ENCODE peak calls at places on chromosomes 4 and X, in four cellular contexts. D is BE2C; E is naive thymus-derived CD8-positive, alpha-beta T cell; N is Right ventricle myocardium superior. Q is an unnamed sample.

GRCh38 chrX:110853610-110854009 is 58.0 kb upstream of the CHRDL1 start:
- DNase-seq in E (no peak), D (no peak), N (no peak), Q (no peak)

GRCh38 chr4:26288308-26288982 is 32.4 kb upstream of the RBPJ start:
- DNase-seq in N (no peak), E (no peak), D (no peak), Q (no peak)

GRCh38 chrX:65821721-65822496 is 154.5 kb downstream of the MSN start:
- DNase-seq in N (peak; percentile 43), D (no peak), E (peak; percentile 8), Q (peak; percentile 28)

GRCh38 chr4:26048378-26048882 is 134.4 kb downstream of the SMIM20 start:
- DNase-seq in D (no peak), E (no peak), N (peak; percentile 70), Q (no peak)

GRCh38 chr4:28827866-28828265 is 1892.3 kb upstream of the PCDH7 start:
- DNase-seq in N (no peak), D (no peak), E (no peak), Q (no peak)

GRCh38 chrX:110081740-110082139 is 78.8 kb downstream of the TMEM164 start:
- DNase-seq in N (peak; percentile 60), D (no peak), E (no peak), Q (no peak)

GRCh38 chr4:108044951-108045686 is 55.4 kb downstream of the HADH start:
- DNase-seq in D (no peak), N (no peak), E (no peak), Q (no peak)

GRCh38 chr4:174505012-174505411 is 17.3 kb downstream of the HPGD start:
- DNase-seq in D (no peak), E (no peak), N (no peak), Q (no peak)

GRCh38 chr4:70992354-70992753 is 1.1 kb upstream of the DCK start:
- DNase-seq in D (no peak), N (no peak), E (no peak), Q (no peak)

GRCh38 chr4:951594-952468 is 19.6 kb downstream of the TMEM175 start:
- DNase-seq in E (no peak), D (no peak), N (peak; percentile 22), Q (no peak)

GRCh38 chrX:149512225-149512885 is 7.2 kb upstream of the IDS start:
- DNase-seq in D (peak; percentile 65), E (peak; percentile 40), N (peak; percentile 55), Q (peak; percentile 54)

GRCh38 chrX:130665214-130665613 is 237.8 kb downstream of the ENOX2 start:
- DNase-seq in D (no peak), E (no peak), N (no peak), Q (no peak)

GRCh38 chrX:100609591-100609990 is 24.9 kb downstream of the TNMD start:
- DNase-seq in D (no peak), E (no peak), N (no peak), Q (no peak)

GRCh38 chr4:146661368-146661767 is 22.7 kb downstream of the POU4F2 start:
- DNase-seq in D (peak; percentile 48), N (no peak), E (no peak), Q (no peak)

GRCh38 chrX:132671229-132671641 is 182.4 kb upstream of the MBNL3 start:
- DNase-seq in N (no peak), E (no peak), D (no peak), Q (no peak)

GRCh38 chr4:11698033-11698432 is 269.3 kb upstream of the HS3ST1 start:
- DNase-seq in E (no peak), D (no peak), N (no peak), Q (no peak)

GRCh38 chr4:149371021-149371420 is 444.6 kb downstream of the IQCM start:
- DNase-seq in D (peak; percentile 22), N (no peak), E (no peak), Q (no peak)

GRCh38 chr4:162274354-162274753 is 110.6 kb upstream of the FSTL5 start:
- DNase-seq in E (no peak), N (no peak), D (no peak), Q (no peak)

GRCh38 chr4:121256887-121257426 is 92.8 kb upstream of the TNIP3 start:
- DNase-seq in N (no peak), D (no peak), E (no peak), Q (no peak)

GRCh38 chr4:101972791-101973190 is 182.3 kb downstream of the BANK1 start:
- DNase-seq in D (no peak), E (no peak), N (no peak), Q (no peak)

GRCh38 chr4:188551156-188551555 is 411.9 kb downstream of the TRIML1 start:
- DNase-seq in E (no peak), D (no peak), N (no peak), Q (no peak)

GRCh38 chr4:52071786-52072552 is 20.9 kb downstream of the SPATA18 start:
- DNase-seq in D (no peak), E (no peak), N (no peak), Q (no peak)

GRCh38 chrX:2748171-2748814 is 3.5 kb upstream of the XG start:
- DNase-seq in N (no peak), D (no peak), E (no peak), Q (no peak)

GRCh38 chr4:55853484-55854046 is at the start of gene EXOC1:
- DNase-seq in N (peak; percentile 100), E (peak; percentile 95), D (peak; percentile 99), Q (peak; percentile 93)

GRCh38 chr4:7296661-7297335 is 104.5 kb downstream of the SORCS2 start:
- DNase-seq in N (peak; percentile 28), D (no peak), E (no peak), Q (no peak)

GRCh38 chrX:134623293-134624045 is 34.8 kb downstream of the PLAC1 start:
- DNase-seq in N (no peak), E (no peak), D (no peak), Q (no peak)

GRCh38 chr4:168498259-168498658 is 1.4 kb downstream of the PALLD start:
- DNase-seq in D (no peak), E (no peak), N (no peak), Q (no peak)

GRCh38 chr4:80309301-80310004 is 26.1 kb upstream of the CFAP299 start:
- DNase-seq in N (no peak), E (no peak), D (no peak), Q (no peak)

GRCh38 chr4:106258145-106259045 is 57.6 kb downstream of the TBCK start:
- DNase-seq in E (no peak), N (no peak), D (no peak), Q (no peak)

GRCh38 chr4:142272452-142272851 is 573.6 kb downstream of the INPP4B start:
- DNase-seq in D (no peak), N (no peak), E (no peak), Q (no peak)

GRCh38 chr4:146916479-146917076 is 29.1 kb downstream of the TTC29 start:
- DNase-seq in E (no peak), D (peak; percentile 27), N (no peak), Q (peak; percentile 20)

GRCh38 chr4:48604527-48604926 is 114.5 kb downstream of the ZAR1 start:
- DNase-seq in D (no peak), E (no peak), N (no peak), Q (no peak)